ENCODE peak calls at places on chromosomes 1 and 21, in four cellular contexts. F is psoas muscle, K is fibroblast of pulmonary artery, B is GM06990. X is an unnamed sample.

GRCh38 chr1:51898090-51898734 is 19.7 kb upstream of the NRDC start:
- DNase-seq in B (no peak), F (no peak), K (peak), X (no peak)

GRCh38 chr1:146007048-146007784 is 10.8 kb upstream of the TXNIP start:
- DNase-seq in B (peak), K (peak), F (no peak), X (peak)

GRCh38 chr1:210366767-210367166 is 38.1 kb downstream of the HHAT start:
- DNase-seq in K (no peak), B (no peak), F (no peak), X (no peak)

GRCh38 chr1:236853916-236854601 is 59.0 kb downstream of the MTR start:
- DNase-seq in F (no peak), K (peak), B (no peak), X (no peak)

GRCh38 chr1:189356206-189356605 is 1121.5 kb downstream of the BRINP3 start:
- DNase-seq in K (no peak), B (no peak), F (no peak), X (no peak)

GRCh38 chr1:181117648-181118449 is 29.3 kb downstream of the IER5 start:
- DNase-seq in K (no peak), F (no peak), B (no peak), X (no peak)

GRCh38 chr21:36306872-36307534 is 13.0 kb upstream of the MORC3 start:
- DNase-seq in K (no peak), F (no peak), B (no peak), X (no peak)

GRCh38 chr21:44718571-44718970 is 7.2 kb upstream of the TSPEAR start:
- DNase-seq in B (no peak), K (no peak), F (no peak), X (no peak)

DNA sequence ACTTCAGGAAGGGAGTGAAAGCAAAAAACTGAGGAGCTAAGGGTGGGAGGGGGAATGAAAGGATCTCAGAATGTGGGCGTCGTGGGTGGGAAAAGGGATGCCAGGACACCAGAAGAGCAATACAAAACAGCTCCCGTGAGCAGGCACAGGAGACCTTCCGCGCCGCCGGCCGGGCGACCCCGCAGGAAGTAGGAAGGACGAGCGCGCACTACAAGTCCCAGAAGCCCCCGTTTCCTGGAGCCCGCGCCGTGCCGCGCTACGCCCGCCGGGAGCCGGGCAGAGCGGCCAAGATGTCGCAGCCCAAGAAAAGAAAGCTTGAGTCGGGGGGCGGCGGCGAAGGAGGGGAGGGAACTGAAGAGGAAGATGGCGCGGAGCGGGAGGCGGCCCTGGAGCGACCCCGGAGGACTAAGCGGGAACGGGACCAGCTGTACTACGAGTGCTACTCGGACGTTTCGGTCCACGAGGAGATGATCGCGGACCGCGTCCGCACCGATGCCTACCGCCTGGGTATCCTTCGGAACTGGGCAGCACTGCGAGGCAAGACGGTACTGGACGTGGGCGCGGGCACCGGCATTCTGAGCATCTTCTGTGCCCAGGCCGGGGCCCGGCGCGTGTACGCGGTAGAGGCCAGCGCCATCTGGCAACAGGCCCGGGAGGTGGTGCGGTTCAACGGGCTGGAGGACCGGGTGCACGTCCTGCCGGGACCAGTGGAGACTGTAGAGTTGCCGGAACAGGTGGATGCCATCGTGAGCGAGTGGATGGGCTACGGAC is at the start of gene PRMT6:
- DNase-seq in B (peak), K (peak), F (peak), X (peak)
- TF ChIP-seq CTCF in B (peak), K (no peak), F (no peak), X (no peak)

GRCh38 chr1:67748630-67749029 is 63.6 kb downstream of the GADD45A start:
- DNase-seq in F (no peak), K (peak), B (no peak), X (peak)
- H3K4me3 ChIP-seq in F (peak), K (peak), B (no peak), X (no peak)

GRCh38 chr1:93172778-93173177 is 7.4 kb downstream of the TMED5 start:
- DNase-seq in B (no peak), F (no peak), K (peak), X (no peak)

GRCh38 chr1:93178418-93178817 is 1.8 kb downstream of the TMED5 start:
- DNase-seq in B (no peak), F (no peak), K (peak), X (no peak)

GRCh38 chr1:93179886-93180722 is at the start of gene TMED5:
- DNase-seq in B (peak), F (peak), K (peak), X (peak)

GRCh38 chr1:93180723-93181613 is at the start of gene CCDC18:
- DNase-seq in K (peak), F (no peak), B (no peak), X (peak)

DNA sequence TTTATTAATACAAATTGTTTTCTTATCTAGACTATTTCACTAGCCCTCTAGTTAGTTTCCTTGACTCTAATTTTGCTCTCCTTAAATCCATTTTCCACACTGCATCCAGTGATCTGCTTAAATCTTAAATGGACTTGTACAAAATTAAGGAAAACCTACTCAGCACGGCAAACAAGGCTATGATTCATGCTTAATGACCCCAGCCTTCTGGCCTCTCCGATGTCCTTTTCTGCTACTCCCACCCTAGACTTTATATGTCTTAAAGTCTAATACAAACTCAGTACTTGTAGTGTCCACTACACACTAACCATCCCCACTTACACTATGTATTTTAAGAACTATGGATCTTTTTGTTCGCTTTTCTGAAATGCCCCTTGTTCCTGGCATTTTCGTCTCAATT is 2.2 kb downstream of the TMED5 start:
- DNase-seq in B (no peak), F (no peak), K (peak), X (no peak)
- TF ChIP-seq CTCF in B (no peak), F (no peak), K (no peak), X (no peak)

DNA sequence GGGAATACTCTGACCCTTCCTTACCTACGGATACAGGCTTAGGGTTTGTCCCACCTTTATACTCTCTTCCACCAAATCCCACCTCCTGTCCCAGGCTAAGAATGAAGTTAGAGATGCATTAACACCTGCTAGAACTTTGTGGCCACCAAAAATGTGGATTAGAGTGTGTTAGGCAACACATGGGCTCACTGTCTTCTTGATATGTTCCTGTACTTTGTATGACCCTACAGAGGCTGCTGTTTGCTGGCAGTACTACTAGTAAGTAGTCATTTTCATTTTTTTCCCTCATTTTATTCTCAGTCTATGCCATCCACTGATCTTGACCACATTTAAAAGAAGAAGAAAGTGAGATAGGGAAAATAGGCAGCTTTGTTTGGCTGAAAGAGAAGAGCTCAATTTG is 21.0 kb upstream of the TMEM39B start:
- DNase-seq in F (no peak), B (no peak), K (no peak), X (no peak)
- H3K4me3 ChIP-seq in F (no peak), B (no peak), K (no peak), X (no peak)

GRCh38 chr1:109478806-109479205 is 4.9 kb upstream of the ATXN7L2 start:
- DNase-seq in K (no peak), F (no peak), B (no peak), X (peak)
- TF ChIP-seq CTCF in K (no peak), F (no peak), B (no peak), X (no peak)

DNA sequence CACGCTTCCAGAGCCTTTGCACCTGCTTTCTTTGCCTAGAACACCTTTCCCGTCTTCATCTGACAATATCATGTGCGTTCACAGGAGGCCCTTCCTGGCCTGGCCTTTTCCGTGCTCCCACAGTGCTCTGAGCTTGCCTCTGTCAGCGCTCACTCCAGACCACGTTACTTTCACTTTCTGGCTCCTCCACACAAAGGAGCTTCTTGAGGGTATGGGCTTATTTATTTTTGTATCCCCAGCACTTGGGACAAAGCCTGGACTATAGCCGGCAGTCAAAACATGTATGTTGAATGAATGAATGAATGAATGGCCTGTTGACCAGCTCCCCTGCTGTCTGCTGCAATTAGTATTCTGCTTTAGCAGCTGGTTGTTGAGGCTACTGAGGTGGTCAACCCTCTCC is 11.1 kb downstream of the LRRC71 start:
- DNase-seq in B (no peak), K (no peak), F (no peak), X (no peak)
- H3K4me3 ChIP-seq in B (no peak), K (no peak), F (no peak), X (no peak)

DNA sequence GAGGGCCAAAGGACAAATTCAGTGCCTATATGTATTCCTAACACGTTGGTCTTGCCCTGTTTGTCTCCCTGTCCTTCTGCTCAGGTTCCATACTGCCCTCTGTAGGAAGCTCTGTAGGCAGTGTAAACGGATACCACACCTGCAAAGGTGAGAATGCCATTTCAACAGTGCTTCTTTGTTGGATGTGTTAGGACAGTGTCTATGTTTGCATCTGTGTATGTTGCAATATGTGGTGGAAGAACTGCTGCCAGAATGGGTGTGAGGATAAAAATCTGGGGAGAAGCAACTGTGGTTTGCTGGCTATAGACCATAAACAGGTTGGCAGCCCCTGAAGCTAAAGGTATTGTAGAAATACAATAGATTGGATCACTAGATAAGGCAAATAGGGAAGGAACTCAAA is 113.1 kb upstream of the BMP8A start:
- DNase-seq in F (no peak), B (no peak), K (no peak), X (peak)
- TF ChIP-seq CTCF in F (no peak), B (peak), K (peak), X (peak)

X was measured in GM12865.